ENCODE peak calls at places on chromosomes 5 and 9, in eight cellular contexts. V is hippocampal formation; Q is ACHN; H is fibroblast of mammary gland; G is psoas muscle; B is stimulated activated CD4-positive, alpha-beta T cell treated with anti-CD3 and anti-CD28 coated beads, Interleukin-2, amount 100 ng/mL, for 24 hours; E is A549; W is AG09319. N is an unnamed sample.
A peak's percentile ranks its signal among the peaks of the same experiment; 100 is the strongest.

GRCh38 chr9:129910628-129911567 is 75.6 kb downstream of the USP20 start:
- DNase-seq in G (no peak), Q (peak; percentile 94), H (peak; percentile 100), B (no peak), E (peak; percentile 90), W (peak; percentile 99), V (no peak), N (no peak)

GRCh38 chr5:95973793-95974325 is 12.2 kb upstream of the ELL2 start:
- DNase-seq in V (no peak), W (no peak), Q (no peak), E (no peak), B (no peak), H (no peak), G (no peak), N (no peak)

GRCh38 chr9:104941597-104941996 is 13.6 kb upstream of the ABCA1 start:
- DNase-seq in V (no peak), G (no peak), B (no peak), Q (no peak), W (no peak), H (no peak), E (no peak), N (no peak)

GRCh38 chr9:106964822-106965525 is 102.0 kb downstream of the ZNF462 start:
- DNase-seq in W (no peak), B (no peak), H (peak; percentile 78), V (no peak), G (no peak), E (no peak), Q (no peak), N (no peak)

GRCh38 chr9:114361542-114361941 is 26.2 kb downstream of the AKNA start:
- DNase-seq in E (no peak), V (no peak), G (no peak), H (no peak), Q (no peak), B (no peak), W (no peak), N (no peak)

GRCh38 chr5:154465169-154465568 is 12.9 kb downstream of the HAND1 start:
- DNase-seq in E (peak; percentile 51), G (no peak), V (no peak), W (no peak), H (peak; percentile 88), Q (no peak), B (no peak), N (no peak)

GRCh38 chr5:63401434-63402046 is 560.7 kb downstream of the HTR1A start:
- DNase-seq in Q (peak; percentile 49), V (peak; percentile 11), B (peak; percentile 44), W (no peak), G (peak; percentile 20), H (peak; percentile 46), E (peak; percentile 53), N (peak; percentile 39)

GRCh38 chr5:1857256-1857600 is 25.5 kb downstream of the IRX4 start:
- DNase-seq in G (no peak), H (no peak), B (no peak), Q (no peak), V (no peak), W (no peak), E (no peak), N (no peak)

GRCh38 chr9:92030367-92030766 is 80.3 kb upstream of the ROR2 start:
- DNase-seq in Q (no peak), E (no peak), W (no peak), B (no peak), G (no peak), H (no peak), V (no peak), N (no peak)

GRCh38 chr5:134004626-134005414 is at the start of gene VDAC1:
- DNase-seq in E (peak; percentile 88), V (peak; percentile 76), Q (peak; percentile 75), G (peak; percentile 87), H (peak; percentile 79), W (peak; percentile 71), B (peak; percentile 82), N (peak; percentile 92)

GRCh38 chr9:94005272-94005901 is 50.2 kb upstream of the BARX1 start:
- DNase-seq in B (no peak), E (no peak), V (no peak), G (no peak), Q (no peak), H (peak; percentile 78), W (no peak), N (no peak)

GRCh38 chr9:109238677-109239076 is 71.6 kb upstream of the FRRS1L start:
- DNase-seq in G (no peak), B (no peak), W (no peak), Q (no peak), H (peak; percentile 14), V (no peak), E (peak; percentile 20), N (no peak)

N was measured in HEK293T.